ENCODE peak calls at places on chromosome 9, in ten cellular contexts. U is cardiac fibroblast; J is RPMI7951; A is HepG2; X is ACHN; W is nephron progenitor cell; R is activated T-helper 1 cell treated with Interleukin-2 at 50 U/mL for 16 hours; Y is COR-L47; N is pons; K is stimulated activated CD4-positive, alpha-beta T cell treated with anti-CD3 and anti-CD28 coated beads, Interleukin-4, amount 100 ng/mL, for 48 hours. S is an unnamed sample.

GRCh38 chr9:16864741-16865434 is 5.6 kb downstream of the BNC2 start:
- DNase-seq in N (no peak), U (peak), K (no peak), X (peak), A (no peak), W (no peak), Y (no peak), R (no peak), J (peak), S (no peak)

GRCh38 chr9:34096751-34097150 is 29.7 kb downstream of the DCAF12 start:
- DNase-seq in U (no peak), A (no peak), N (no peak), R (no peak), W (no peak), K (no peak), X (no peak), J (no peak), Y (no peak), S (no peak)

GRCh38 chr9:4238522-4238921 is 61.3 kb downstream of the GLIS3 start:
- DNase-seq in U (peak), K (no peak), X (peak), Y (no peak), A (no peak), W (no peak), J (peak), R (no peak), N (no peak), S (no peak)

GRCh38 chr9:124218438-124219289 is 39.1 kb upstream of the NEK6 start:
- DNase-seq in Y (no peak), N (peak), J (peak), K (peak), R (no peak), U (peak), W (no peak), A (peak), X (peak), S (no peak)

GRCh38 chr9:136668983-136669790 is 6.5 kb downstream of the EGFL7 start:
- DNase-seq in X (peak), Y (no peak), U (no peak), A (no peak), W (no peak), J (peak), K (no peak), N (no peak), R (no peak), S (no peak)

GRCh38 chr9:6414291-6414690 is 1.3 kb downstream of the UHRF2 start:
- DNase-seq in N (peak), R (no peak), J (peak), X (peak), U (peak), A (no peak), K (no peak), W (peak), Y (no peak), S (no peak)

GRCh38 chr9:134061688-134062371 is 6.0 kb downstream of the BRD3 start:
- DNase-seq in X (no peak), J (no peak), Y (peak), N (no peak), U (no peak), A (no peak), R (no peak), K (no peak), W (no peak), S (no peak)

GRCh38 chr9:87862536-87863268 is 20.0 kb upstream of the SPATA31E1 start:
- DNase-seq in A (no peak), J (peak), R (no peak), K (no peak), N (no peak), W (no peak), Y (no peak), X (peak), U (peak), S (no peak)

GRCh38 chr9:128640626-128641025 is 16.0 kb downstream of the DYNC2I2 start:
- DNase-seq in W (no peak), U (no peak), X (no peak), A (no peak), Y (no peak), K (no peak), N (no peak), J (no peak), R (no peak), S (no peak)

GRCh38 chr9:88092699-88093359 is 45.4 kb downstream of the SPATA31C2 start:
- DNase-seq in U (peak), X (no peak), J (peak), Y (no peak), W (no peak), N (peak), K (no peak), A (no peak), R (no peak), S (no peak)

GRCh38 chr9:112028242-112029221 is 131.9 kb downstream of the UGCG start:
- DNase-seq in W (no peak), A (no peak), Y (no peak), U (peak), K (peak), X (no peak), R (no peak), N (peak), J (peak), S (no peak)

GRCh38 chr9:4798281-4798680 is 5.5 kb downstream of the RCL1 start:
- DNase-seq in Y (no peak), X (no peak), R (no peak), A (no peak), N (peak), K (no peak), J (no peak), W (no peak), U (no peak), S (no peak)

GRCh38 chr9:136693490-136694162 is 6.4 kb upstream of the AGPAT2 start:
- DNase-seq in X (peak), U (peak), J (peak), N (no peak), A (peak), R (no peak), W (no peak), Y (no peak), K (no peak), S (no peak)

GRCh38 chr9:33263131-33263935 is 1.2 kb downstream of the BAG1 start:
- DNase-seq in A (peak), J (peak), K (no peak), W (no peak), X (peak), R (no peak), U (peak), N (peak), Y (no peak), S (no peak)

GRCh38 chr9:113138760-113139159 is 12.0 kb upstream of the SLC31A2 start:
- DNase-seq in J (no peak), R (no peak), U (no peak), Y (no peak), N (no peak), K (no peak), W (no peak), A (peak), X (no peak), S (no peak)

GRCh38 chr9:113523421-113524141 is 60.1 kb downstream of the RGS3 start:
- DNase-seq in N (peak), X (no peak), U (no peak), A (no peak), J (peak), W (no peak), R (peak), K (peak), Y (no peak), S (no peak)

S was measured in NCI-H1694 treated with DMSO at 0.1 percent for 48 hours.